ENCODE peak calls at places on chromosomes 6 and 20, in six cellular contexts. G is mesothelial cell of epicardium, X is NCI-H510A treated with DMSO at 0.1 percent for 48 hours, U is LoVo, B is spleen, V is ureter. Q is an unnamed sample.

GRCh38 chr20:51036827-51037229 is 13.9 kb upstream of the KCNG1 start:
- DNase-seq in G (no peak), X (no peak), U (no peak), B (peak; percentile 5), V (no peak), Q (no peak)

GRCh38 chr6:151299009-151299408 is 59.2 kb downstream of the AKAP12 start:
- DNase-seq in G (no peak), X (no peak), U (no peak), B (no peak), V (no peak), Q (no peak)

GRCh38 chr20:62156592-62157386 is 13.2 kb downstream of the SS18L1 start:
- DNase-seq in G (peak; percentile 78), X (no peak), U (no peak), B (peak; percentile 91), V (no peak), Q (no peak)

GRCh38 chr6:131643262-131643631 is 6.1 kb downstream of the ENPP3 start:
- DNase-seq in G (no peak), X (no peak), U (no peak), B (no peak), V (no peak), Q (no peak)

GRCh38 chr6:49969588-49969987 is at the start of gene DEFB113:
- DNase-seq in G (no peak), X (no peak), U (no peak), B (no peak), V (no peak), Q (no peak)

GRCh38 chr6:35058827-35059522 is 82.2 kb downstream of the TCP11 start:
- DNase-seq in G (no peak), X (no peak), U (no peak), B (peak; percentile 63), V (no peak), Q (no peak)

GRCh38 chr6:11667876-11668275 is 110.7 kb downstream of the ADTRP start:
- DNase-seq in G (no peak), X (no peak), U (no peak), B (no peak), V (no peak), Q (no peak)

GRCh38 chr20:3209946-3210317 is 634 bp downstream of the ITPA start:
- DNase-seq in G (no peak), X (no peak), U (no peak), B (no peak), V (no peak), Q (no peak)

GRCh38 chr20:33689973-33690372 is 3.8 kb upstream of the E2F1 start:
- DNase-seq in G (no peak), X (no peak), U (no peak), B (no peak), V (no peak), Q (no peak)

GRCh38 chr6:162849269-162849668 is 121.5 kb downstream of the PACRG start:
- DNase-seq in G (no peak), X (no peak), U (no peak), B (no peak), V (no peak), Q (no peak)

GRCh38 chr6:43687437-43688347 is at the start of gene MRPS18A:
- DNase-seq in G (peak; percentile 71), X (peak; percentile 94), U (peak; percentile 86), B (peak; percentile 95), V (peak; percentile 86), Q (peak; percentile 73)

GRCh38 chr6:26327450-26328264 is 37.3 kb upstream of the BTN3A2 start:
- DNase-seq in G (peak; percentile 66), X (peak; percentile 95), U (peak; percentile 76), B (no peak), V (no peak), Q (no peak)

GRCh38 chr6:105191351-105191750 is 11.5 kb upstream of the POPDC3 start:
- DNase-seq in G (no peak), X (no peak), U (no peak), B (no peak), V (no peak), Q (no peak)

GRCh38 chr20:62539208-62539607 is 63.4 kb upstream of the GATA5 start:
- DNase-seq in G (no peak), X (no peak), U (no peak), B (no peak), V (no peak), Q (no peak)

GRCh38 chr20:59817406-59817805 is 116.0 kb downstream of the SYCP2 start:
- DNase-seq in G (peak; percentile 7), X (no peak), U (no peak), B (no peak), V (no peak), Q (no peak)

GRCh38 chr20:38673261-38673660 is 51.0 kb upstream of the SLC32A1 start:
- DNase-seq in G (no peak), X (no peak), U (no peak), B (no peak), V (no peak), Q (no peak)

GRCh38 chr6:169167581-169168301 is 85.9 kb downstream of the THBS2 start:
- DNase-seq in G (peak; percentile 39), X (no peak), U (no peak), B (no peak), V (peak; percentile 41), Q (no peak)

GRCh38 chr6:113980937-113981554 is 10.1 kb upstream of the HDAC2 start:
- DNase-seq in G (no peak), X (peak; percentile 16), U (peak; percentile 44), B (no peak), V (no peak), Q (no peak)

GRCh38 chr6:110491644-110492317 is 15.4 kb upstream of the SLC22A16 start:
- DNase-seq in G (no peak), X (no peak), U (no peak), B (no peak), V (no peak), Q (no peak)

GRCh38 chr20:13219327-13220193 is 1.5 kb upstream of the ISM1 start:
- DNase-seq in G (no peak), X (no peak), U (no peak), B (no peak), V (no peak), Q (no peak)

GRCh38 chr20:3414122-3414521 is 6.7 kb upstream of the DNAAF9 start:
- DNase-seq in G (no peak), X (no peak), U (no peak), B (no peak), V (no peak), Q (no peak)

GRCh38 chr6:120363429-120363828 is 970.9 kb downstream of the TBC1D32 start:
- DNase-seq in G (no peak), X (no peak), U (no peak), B (no peak), V (no peak), Q (no peak)

GRCh38 chr20:21607971-21608735 is 94.3 kb upstream of the NKX2-2 start:
- DNase-seq in G (no peak), X (peak; percentile 18), U (no peak), B (no peak), V (no peak), Q (peak; percentile 75)

GRCh38 chr20:37630161-37630560 is 63.7 kb upstream of the CTNNBL1 start:
- DNase-seq in G (peak; percentile 51), X (peak; percentile 70), U (no peak), B (no peak), V (no peak), Q (no peak)

GRCh38 chr6:31814677-31815024 is 432 bp downstream of the HSPA1L start:
- DNase-seq in G (peak; percentile 86), X (peak; percentile 99), U (peak; percentile 83), B (peak; percentile 91), V (peak; percentile 97), Q (peak; percentile 97)

GRCh38 chr6:12602951-12603710 is 113.4 kb upstream of the PHACTR1 start:
- DNase-seq in G (no peak), X (no peak), U (peak; percentile 52), B (no peak), V (no peak), Q (no peak)

GRCh38 chr20:59587570-59587969 is 16.8 kb upstream of the PHACTR3 start:
- DNase-seq in G (no peak), X (no peak), U (no peak), B (peak; percentile 48), V (no peak), Q (no peak)